ENCODE peak calls at places on chromosome 21, in eight cellular contexts. C is CD4-positive, CD25-positive, alpha-beta regulatory T cell; I is effector memory CD4-positive, alpha-beta T cell; F is SK-N-SH; Y is psoas muscle; Q is osteoblast; D is heart left ventricle; L is pancreas. R is an unnamed sample. For H3K9me3, the result is how much of the 10 kb centered on the place peaks cover.

GRCh38 chr21:30463713-30464112 is 16.5 kb downstream of the KRTAP19-1 start:
- DNase-seq in C (peak), I (no peak), F (peak), Y (no peak), Q (no peak), D (no peak), L (no peak), R (no peak)

GRCh38 chr21:42413500-42413899 is 9.8 kb downstream of the UBASH3A start:
- DNase-seq in C (no peak), I (no peak), F (no peak), Y (no peak), Q (no peak), D (no peak), L (no peak), R (no peak)

GRCh38 chr21:36825683-36826082 is 126.8 kb downstream of the SIM2 start:
- DNase-seq in C (no peak), I (no peak), F (no peak), Y (no peak), Q (no peak), D (no peak), L (no peak), R (no peak)

GRCh38 chr21:31337086-31337485 is 7.0 kb downstream of the TIAM1 start:
- DNase-seq in C (no peak), I (no peak), F (no peak), Y (no peak), Q (no peak), D (no peak), L (no peak), R (no peak)

GRCh38 chr21:36459098-36459497 is 20.8 kb downstream of the CLDN14 start:
- DNase-seq in C (no peak), I (no peak), F (no peak), Y (no peak), Q (no peak), D (no peak), L (no peak), R (no peak)

GRCh38 chr21:37521658-37522057 is 155.1 kb downstream of the DYRK1A start:
- DNase-seq in C (no peak), I (no peak), F (no peak), Y (no peak), Q (peak), D (no peak), L (no peak), R (no peak)

GRCh38 chr21:38388219-38388618 is 110.1 kb downstream of the ERG start:
- DNase-seq in C (no peak), I (no peak), F (no peak), Y (no peak), Q (no peak), D (no peak), L (no peak), R (no peak)

GRCh38 chr21:42563261-42564045 is 49.8 kb downstream of the SLC37A1 start:
- DNase-seq in C (no peak), I (no peak), F (no peak), Y (no peak), Q (no peak), D (peak), L (peak), R (peak)

GRCh38 chr21:38413958-38414506 is 84.2 kb downstream of the ERG start:
- DNase-seq in C (no peak), I (no peak), F (no peak), Y (no peak), Q (no peak), D (no peak), L (no peak), R (no peak)

GRCh38 chr21:16775056-16775455 is 737.8 kb upstream of the CXADR start:
- DNase-seq in C (no peak), I (no peak), F (no peak), Y (no peak), Q (no peak), D (no peak), L (no peak), R (no peak)

GRCh38 chr21:31502537-31503143 is 156.9 kb upstream of the SOD1 start:
- DNase-seq in C (no peak), I (no peak), F (no peak), Y (no peak), Q (no peak), D (no peak), L (no peak), R (no peak)

GRCh38 chr21:42245348-42246185 is 26.6 kb downstream of the ABCG1 start:
- DNase-seq in C (no peak), I (no peak), F (peak), Y (no peak), Q (no peak), D (peak), L (no peak), R (peak)

GRCh38 chr21:16280731-16281130 is 550.9 kb downstream of the USP25 start:
- DNase-seq in C (no peak), I (no peak), F (no peak), Y (no peak), Q (no peak), D (no peak), L (no peak), R (no peak)

GRCh38 chr21:44331650-44332306 is 7.4 kb downstream of the CFAP410 start:
- DNase-seq in C (no peak), I (no peak), F (no peak), Y (no peak), Q (no peak), D (no peak), L (peak), R (peak)

GRCh38 chr21:35057428-35057827 is 8.3 kb upstream of the RUNX1 start:
- DNase-seq in C (no peak), I (no peak), F (no peak), Y (no peak), Q (no peak), D (no peak), L (no peak), R (no peak)

GRCh38 chr21:29293495-29293894 is 5.2 kb upstream of the BACH1 start:
- DNase-seq in C (no peak), I (no peak), F (no peak), Y (no peak), Q (no peak), D (no peak), L (no peak), R (no peak)

GRCh38 chr21:25330266-25330665 is 277.0 kb downstream of the MRPL39 start:
- DNase-seq in C (no peak), I (no peak), F (no peak), Y (no peak), Q (no peak), D (no peak), L (no peak), R (no peak)

DNA sequence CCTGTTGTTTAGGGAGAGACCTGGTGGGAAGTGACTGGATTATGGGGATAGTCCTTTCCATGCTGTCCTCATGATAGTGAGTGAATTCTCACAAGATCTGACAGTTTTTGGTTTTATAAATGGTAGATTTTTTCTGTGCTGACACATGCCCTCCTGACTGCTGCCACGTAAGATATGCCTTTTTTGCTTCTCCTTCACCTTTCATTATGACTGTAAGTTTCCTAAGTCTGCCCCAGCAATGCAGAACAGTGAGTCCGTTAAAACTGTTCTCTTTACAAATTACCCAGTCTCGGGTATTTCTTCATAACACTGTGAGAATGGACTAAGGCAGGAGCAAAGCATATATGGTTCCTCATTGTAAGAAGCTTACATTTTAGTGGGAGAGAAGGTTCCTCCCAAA is 1727.2 kb downstream of the NCAM2 start:
- DNase-seq in C (no peak), I (no peak), F (no peak), Y (no peak), Q (no peak), D (no peak), L (no peak), R (no peak)
- H3K9me3 ChIP-seq in C (under half), I (under half), F (under half), Y (under half), Q (under half), D (under half), L (under half), R (under half)

GRCh38 chr21:27369962-27370578 is 403.2 kb upstream of the ADAMTS5 start:
- DNase-seq in C (no peak), I (no peak), F (no peak), Y (no peak), Q (no peak), D (no peak), L (no peak), R (no peak)
- H3K27ac ChIP-seq in C (no peak), I (no peak), F (no peak), Y (no peak), Q (no peak), D (peak), L (no peak), R (no peak)

DNA sequence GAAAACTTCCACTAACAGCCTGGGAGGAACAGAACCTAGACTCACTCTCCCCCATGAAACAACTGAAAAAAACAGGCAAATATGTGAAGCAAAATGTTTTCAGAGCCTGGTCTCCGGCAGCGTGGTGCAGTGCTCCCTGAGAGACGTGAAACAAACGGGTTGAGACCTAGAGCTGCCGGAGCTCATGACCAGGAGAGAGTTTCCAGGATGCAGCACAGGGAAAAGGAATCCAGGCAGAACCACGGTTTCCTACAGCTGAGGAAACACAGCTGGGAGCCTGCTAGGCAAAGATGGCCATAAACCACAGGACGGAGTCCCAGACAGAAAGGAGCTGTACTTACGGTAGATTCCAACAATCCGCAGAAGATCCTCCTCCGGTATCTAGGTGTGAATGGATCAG is 20.2 kb upstream of the SLC19A1 start:
- DNase-seq in C (no peak), I (no peak), F (no peak), Y (no peak), Q (no peak), D (no peak), L (no peak), R (peak)
- H3K4me3 ChIP-seq in C (no peak), I (no peak), F (no peak), Y (no peak), Q (no peak), D (no peak), L (no peak), R (no peak)

GRCh38 chr21:40553781-40554180 is 293.2 kb downstream of the DSCAM start:
- DNase-seq in C (no peak), I (no peak), F (no peak), Y (no peak), Q (no peak), D (no peak), L (no peak), R (no peak)
- H3K9me3 ChIP-seq in C (under half), I (under half), F (under half), Y (under half), Q (under half), D (under half), L (under half), R (under half)

DNA sequence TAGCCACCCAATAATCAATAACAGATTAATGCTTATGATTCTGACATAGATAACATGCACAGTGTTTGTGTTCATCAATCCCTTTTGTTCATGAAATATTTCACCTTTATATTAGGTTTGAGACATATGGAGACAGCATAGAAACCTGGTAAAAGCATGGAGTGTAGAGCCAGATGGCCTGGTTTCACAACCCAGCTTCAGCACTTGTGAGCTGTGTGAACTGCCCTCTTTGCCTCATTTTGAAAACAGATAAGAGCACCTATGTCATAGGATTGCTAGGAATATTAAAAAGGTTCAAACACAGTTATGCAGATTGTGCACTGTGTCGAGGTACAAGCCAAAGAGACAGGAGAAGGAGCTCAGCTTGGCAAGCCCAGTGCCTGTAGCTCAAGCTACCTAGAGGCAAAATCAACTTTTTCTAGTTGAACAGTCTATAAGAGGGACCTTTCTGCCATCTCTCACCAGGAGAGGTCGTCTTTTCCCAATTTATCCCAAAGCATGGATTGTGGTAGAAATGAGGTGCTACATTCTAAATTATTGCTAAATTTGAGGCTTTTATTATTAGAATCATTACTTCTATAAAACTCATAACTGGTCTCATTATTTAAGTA is 5.0 kb downstream of the CHODL start:
- DNase-seq in C (no peak), I (no peak), F (no peak), Y (no peak), Q (no peak), D (no peak), L (no peak), R (peak)
- H3K27ac ChIP-seq in C (no peak), I (no peak), F (no peak), Y (no peak), Q (no peak), D (no peak), L (no peak), R (no peak)

GRCh38 chr21:33703750-33704606 is 61.7 kb downstream of the ITSN1 start:
- DNase-seq in C (peak), I (no peak), F (no peak), Y (no peak), Q (peak), D (no peak), L (no peak), R (no peak)
- H3K4me3 ChIP-seq in C (no peak), I (no peak), F (no peak), Y (peak), Q (peak), D (peak), L (no peak), R (no peak)

GRCh38 chr21:22056904-22057303 is 1058.7 kb downstream of the NCAM2 start:
- DNase-seq in C (no peak), I (no peak), F (no peak), Y (no peak), Q (no peak), D (no peak), L (no peak), R (no peak)

GRCh38 chr21:22063140-22063539 is 1064.9 kb downstream of the NCAM2 start:
- DNase-seq in C (no peak), I (no peak), F (no peak), Y (no peak), Q (no peak), D (no peak), L (no peak), R (no peak)

GRCh38 chr21:22062472-22063139 is 1064.4 kb downstream of the NCAM2 start:
- DNase-seq in C (no peak), I (no peak), F (no peak), Y (no peak), Q (no peak), D (no peak), L (no peak), R (no peak)
- H3K9me3 ChIP-seq in C (under half), I (under half), F (under half), Y (under half), Q (under half), D (under half), L (under half), R (under half)